ENCODE peak calls at places on chromosomes 4 and X, in four cellular contexts. A is right lobe of liver, J is OCI-LY7, C is hepatocyte. Q is an unnamed sample.
A peak's percentile ranks its signal among the peaks of the same experiment; 100 is the strongest.

GRCh38 chr4:7384003-7384928 is 50.5 kb downstream of the PSAPL1 start:
- DNase-seq in A (peak; percentile 36), J (no peak), C (no peak), Q (peak; percentile 38)

GRCh38 chr4:86895692-86896488 is 3.7 kb upstream of the C4orf36 start:
- DNase-seq in J (peak; percentile 73), A (no peak), C (peak; percentile 84), Q (no peak)

GRCh38 chr4:92600638-92601037 is 296.9 kb downstream of the GRID2 start:
- DNase-seq in C (no peak), J (no peak), A (no peak), Q (no peak)

GRCh38 chrX:9464435-9465371 is at the start of gene TBL1X:
- DNase-seq in C (peak; percentile 77), A (peak; percentile 85), J (peak; percentile 71), Q (no peak)

GRCh38 chrX:134761788-134762187 is 103.5 kb upstream of the PLAC1 start:
- DNase-seq in A (no peak), C (peak; percentile 10), J (peak; percentile 18), Q (no peak)

GRCh38 chr4:168880087-168880675 is 129.9 kb downstream of the CBR4 start:
- DNase-seq in J (no peak), A (no peak), C (no peak), Q (no peak)

GRCh38 chr4:189804884-189805283 is 135.8 kb upstream of the FRG1 start:
- DNase-seq in A (no peak), J (no peak), C (no peak), Q (no peak)

GRCh38 chr4:139455187-139455586 is 1.3 kb downstream of the RAB33B start:
- DNase-seq in J (peak; percentile 18), A (no peak), C (no peak), Q (no peak)

GRCh38 chr4:66688674-66689073 is 856.6 kb downstream of the CENPC start:
- DNase-seq in A (no peak), J (peak; percentile 30), C (peak; percentile 27), Q (no peak)

GRCh38 chr4:68180858-68181531 is 51.3 kb upstream of the TMPRSS11F start:
- DNase-seq in C (no peak), A (no peak), J (no peak), Q (no peak)

GRCh38 chr4:119623025-119623424 is 5.6 kb downstream of the PDE5A start:
- DNase-seq in C (no peak), A (no peak), J (no peak), Q (no peak)

GRCh38 chrX:144586756-144587155 is 660.5 kb upstream of the SPANXN1 start:
- DNase-seq in C (peak; percentile 8), J (no peak), A (no peak), Q (no peak)

GRCh38 chrX:31224321-31225012 is 152.6 kb upstream of the FTHL17 start:
- DNase-seq in A (no peak), C (no peak), J (no peak), Q (no peak)

GRCh38 chr4:85762204-85762884 is 287.4 kb downstream of the ARHGAP24 start:
- DNase-seq in A (no peak), J (no peak), C (no peak), Q (no peak)

GRCh38 chrX:25925956-25926355 is 212.2 kb upstream of the MAGEB18 start:
- DNase-seq in A (no peak), C (no peak), J (no peak), Q (no peak)

GRCh38 chrX:121869876-121870477 is 822.6 kb downstream of the GLUD2 start:
- DNase-seq in C (no peak), J (no peak), A (no peak), Q (peak; percentile 68)

GRCh38 chrX:2628751-2629315 is 62.3 kb upstream of the CD99 start:
- DNase-seq in J (peak; percentile 94), C (no peak), A (no peak), Q (no peak)

GRCh38 chr4:171812377-171813194 is 618 bp upstream of the GALNTL6 start:
- DNase-seq in A (no peak), J (no peak), C (peak; percentile 11), Q (no peak)

GRCh38 chr4:181933471-181933870 is 309.7 kb upstream of the TENM3 start:
- DNase-seq in A (no peak), J (no peak), C (no peak), Q (no peak)

GRCh38 chrX:51847463-51847862 is 46.0 kb upstream of the MAGED1 start:
- DNase-seq in J (no peak), A (no peak), C (no peak), Q (no peak)

GRCh38 chr4:138567696-138568095 is 325.5 kb upstream of the SLC7A11 start:
- DNase-seq in J (no peak), C (no peak), A (no peak), Q (no peak)

GRCh38 chr4:134422776-134423175 is 221.2 kb upstream of the PABPC4L start:
- DNase-seq in C (no peak), A (no peak), J (no peak), Q (no peak)

GRCh38 chr4:4780634-4781287 is 78.7 kb upstream of the MSX1 start:
- DNase-seq in A (no peak), C (no peak), J (no peak), Q (no peak)

GRCh38 chr4:1721666-1722550 is 587 bp downstream of the TACC3 start:
- DNase-seq in C (no peak), J (peak; percentile 66), A (no peak), Q (no peak)

GRCh38 chr4:130486186-130486585 is 1390.2 kb downstream of the C4orf33 start:
- DNase-seq in J (no peak), C (no peak), A (no peak), Q (no peak)

GRCh38 chrX:36407886-36408285 is 488.4 kb downstream of the CFAP47 start:
- DNase-seq in C (peak; percentile 6), J (no peak), A (no peak), Q (no peak)

GRCh38 chrX:134026732-134027311 is 41.4 kb upstream of the GPC3 start:
- DNase-seq in J (no peak), A (peak; percentile 46), C (peak; percentile 79), Q (no peak)

GRCh38 chrX:23844502-23845138 is 61.6 kb downstream of the SAT1 start:
- DNase-seq in A (no peak), C (peak; percentile 81), J (no peak), Q (no peak)

GRCh38 chr4:184785813-184786212 is 40.0 kb downstream of the ACSL1 start:
- DNase-seq in J (no peak), C (no peak), A (no peak), Q (no peak)

GRCh38 chr4:147831452-147832192 is 99.7 kb downstream of the ARHGAP10 start:
- DNase-seq in J (no peak), A (no peak), C (peak; percentile 61), Q (no peak)

GRCh38 chr4:7769308-7769841 is 170.3 kb downstream of the AFAP1 start:
- DNase-seq in C (no peak), A (no peak), J (no peak), Q (no peak)

DNA sequence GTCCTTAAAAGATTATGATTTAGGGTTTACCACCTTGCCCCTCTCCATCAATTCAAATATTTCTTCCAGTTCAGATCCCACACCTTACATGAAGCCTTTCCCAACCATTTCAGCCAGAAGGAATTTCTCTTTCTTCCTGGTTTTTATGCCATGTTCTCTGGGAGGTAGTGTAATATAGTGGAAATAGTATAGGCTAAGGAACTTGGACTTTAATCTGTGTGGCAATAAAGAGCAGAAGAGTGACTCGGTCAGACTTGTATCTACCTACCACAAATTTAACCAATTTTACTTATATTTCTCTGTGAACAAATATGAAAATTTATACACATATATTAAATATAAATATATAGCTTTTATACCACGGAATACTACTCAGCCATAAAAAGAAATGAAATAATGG is 18.4 kb upstream of the CISD2 start:
- DNase-seq in J (no peak), C (no peak), A (no peak), Q (no peak)
- H3K27ac ChIP-seq in J (no peak overlapping the region), C (no peak overlapping the region), A (no peak overlapping the region), Q (no peak overlapping the region)

DNA sequence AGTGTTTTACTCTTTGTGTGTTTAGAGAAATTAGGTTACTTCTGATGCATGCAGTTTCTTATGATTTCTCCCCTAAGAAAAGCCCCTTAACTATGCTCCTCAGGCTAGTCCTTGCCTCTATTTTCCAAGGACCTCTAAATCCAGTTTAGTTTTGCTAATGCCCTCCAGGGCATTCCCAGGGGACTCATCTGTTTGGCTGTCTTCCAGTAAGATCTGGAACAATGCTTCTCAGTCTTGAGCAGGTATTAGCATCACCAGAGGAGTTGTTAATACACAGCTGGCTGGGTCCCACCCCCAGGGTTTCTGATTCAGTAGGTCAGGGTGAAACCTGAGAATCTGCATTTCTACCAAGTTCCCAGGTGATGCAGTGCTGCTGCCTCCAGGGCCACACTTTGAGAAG is 56.9 kb downstream of the OTC start:
- DNase-seq in C (no peak), A (no peak), J (no peak), Q (no peak)
- TF ChIP-seq CTCF in C (no peak), A (no peak), J (no peak), Q (no peak)

DNA sequence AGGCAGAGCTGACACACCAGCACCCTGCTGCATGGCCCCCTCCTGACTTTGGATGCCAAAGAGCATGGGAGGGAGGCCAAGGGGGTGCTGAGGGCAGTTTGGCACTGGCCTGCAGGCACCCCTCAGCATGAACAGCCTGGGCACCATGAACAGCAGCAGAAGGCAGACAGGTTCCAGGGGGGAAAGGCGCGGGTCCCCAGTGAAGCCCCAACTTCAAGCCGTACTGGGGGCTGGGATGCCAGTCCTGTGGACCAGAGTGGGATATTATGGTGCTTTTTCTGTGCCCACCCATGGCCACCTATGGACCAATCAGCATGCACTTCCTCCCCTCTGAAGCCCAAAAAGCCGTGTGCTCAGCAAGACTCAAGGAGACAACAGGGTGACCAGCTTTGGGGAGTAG is 389.9 kb downstream of the TEX13C start:
- DNase-seq in A (no peak), J (no peak), C (no peak), Q (no peak)
- H3K27ac ChIP-seq in A (no peak overlapping the region), J (no peak overlapping the region), C (no peak overlapping the region), Q (no peak overlapping the region)

GRCh38 chr4:42397635-42398447 is 553 bp downstream of the SHISA3 start:
- DNase-seq in A (no peak), J (peak; percentile 17), C (peak; percentile 18), Q (no peak)

GRCh38 chr4:42397256-42397634 is at the start of gene SHISA3:
- DNase-seq in J (peak; percentile 29), A (no peak), C (peak; percentile 27), Q (no peak)

GRCh38 chr4:42399393-42399792 is 2.1 kb downstream of the SHISA3 start:
- DNase-seq in J (no peak), A (no peak), C (no peak), Q (no peak)

GRCh38 chr4:42396361-42397255 is 680 bp upstream of the SHISA3 start:
- DNase-seq in A (no peak), J (no peak), C (no peak), Q (no peak)

DNA sequence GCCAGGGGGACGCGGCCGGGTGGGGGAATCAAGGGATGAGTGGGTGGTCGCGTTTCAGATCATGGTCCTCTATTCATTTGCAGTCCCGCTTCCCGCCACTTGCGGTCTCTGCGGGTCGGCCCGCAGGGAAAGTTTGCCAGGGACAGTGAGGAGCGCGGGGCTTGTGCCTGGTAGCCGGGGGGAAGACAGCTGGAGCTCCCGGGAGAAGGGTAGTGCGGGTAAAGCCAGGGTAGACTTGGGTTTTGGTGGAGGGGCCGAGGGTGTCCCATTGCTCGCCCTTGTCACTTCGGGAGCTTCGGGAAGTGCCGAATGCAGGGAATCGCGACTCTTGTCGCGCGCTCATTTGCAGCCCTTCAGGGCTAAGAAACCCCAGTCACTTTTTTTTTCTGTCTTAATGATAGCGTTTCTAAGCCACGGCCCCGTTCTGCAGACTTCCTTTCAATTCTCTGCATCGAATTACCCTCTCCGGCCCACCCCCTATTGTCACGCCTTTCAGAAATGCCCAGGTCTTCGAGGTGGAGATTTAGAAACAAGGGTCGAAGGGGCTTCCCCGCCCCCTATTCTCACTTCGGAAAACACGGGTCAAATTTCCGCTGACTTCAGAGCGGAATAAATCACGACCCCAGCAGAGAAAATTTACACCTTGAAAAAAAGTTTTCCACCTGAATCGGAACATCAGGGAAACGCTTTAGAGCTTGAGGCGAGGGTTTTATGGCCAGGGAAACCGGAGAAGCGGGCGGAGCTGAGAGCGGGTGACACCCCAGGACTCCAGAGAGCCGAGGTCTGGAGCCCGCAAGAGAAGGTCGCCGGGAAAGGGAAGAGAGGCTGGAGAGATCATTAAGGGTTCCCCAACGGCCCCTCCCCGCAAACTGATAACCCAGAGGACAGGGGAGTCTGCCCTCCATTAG is 1.4 kb downstream of the SHISA3 start:
- DNase-seq in A (no peak), J (no peak), C (peak; percentile 13), Q (no peak)
- TF ChIP-seq CTCF in A (no peak), J (no peak), C (peak; percentile 7), Q (no peak)